ENCODE peak calls at places on chromosome 19, in four cellular contexts. M, D, N and I are unnamed samples.

GRCh38 chr19:29155683-29156082 is 57.3 kb downstream of the UQCRFS1 start:
- DNase-seq in N (no peak), M (no peak), D (no peak), I (no peak)

GRCh38 chr19:48819366-48819816 is 8.6 kb upstream of the BCAT2 start:
- DNase-seq in N (no peak), D (peak; percentile 88), M (peak; percentile 89), I (peak; percentile 93)

GRCh38 chr19:49155830-49156346 is 692 bp upstream of the HRC start:
- DNase-seq in D (no peak), N (no peak), M (peak; percentile 82), I (no peak)

GRCh38 chr19:39146091-39146490 is 20.5 kb downstream of the PAK4 start:
- DNase-seq in D (no peak), M (no peak), N (no peak), I (no peak)

GRCh38 chr19:49502866-49503581 is 6.8 kb downstream of the RPS11 start:
- DNase-seq in D (peak; percentile 75), M (no peak), N (peak; percentile 47), I (no peak)

GRCh38 chr19:13260883-13261653 is 110.9 kb downstream of the IER2 start:
- DNase-seq in D (no peak), M (no peak), N (peak; percentile 89), I (no peak)

GRCh38 chr19:13085673-13086072 is 17.0 kb downstream of the LYL1 start:
- DNase-seq in D (no peak), N (no peak), M (peak; percentile 49), I (peak; percentile 73)

GRCh38 chr19:48466571-48467325 is 2.4 kb upstream of the CYTH2 start:
- DNase-seq in D (no peak), N (peak; percentile 56), M (no peak), I (no peak)

GRCh38 chr19:54262066-54262465 is 5.0 kb upstream of the LILRB5 start:
- DNase-seq in D (no peak), N (no peak), M (no peak), I (no peak)

GRCh38 chr19:15449620-15450527 is at the start of gene WIZ:
- DNase-seq in N (peak; percentile 70), D (peak; percentile 77), M (peak; percentile 93), I (peak; percentile 87)

GRCh38 chr19:34120846-34121639 is 51.3 kb upstream of the LSM14A start:
- DNase-seq in D (peak; percentile 43), N (peak; percentile 61), M (no peak), I (no peak)

GRCh38 chr19:29678484-29679106 is 13.3 kb downstream of the PLEKHF1 start:
- DNase-seq in N (no peak), M (peak; percentile 90), D (peak; percentile 90), I (no peak)

GRCh38 chr19:55146648-55147218 is 2.3 kb downstream of the TNNT1 start:
- DNase-seq in D (no peak), N (no peak), M (no peak), I (no peak)

GRCh38 chr19:32901504-32902161 is 32.1 kb upstream of the SLC7A9 start:
- DNase-seq in N (no peak), D (no peak), M (no peak), I (no peak)

GRCh38 chr19:57802269-57802668 is 12.4 kb downstream of the ZNF552 start:
- DNase-seq in M (no peak), N (no peak), D (no peak), I (no peak)

GRCh38 chr19:50705422-50706019 is 14.1 kb downstream of the SHANK1 start:
- DNase-seq in N (peak; percentile 68), M (no peak), D (peak; percentile 36), I (no peak)

GRCh38 chr19:5137571-5138124 is 168.7 kb downstream of the KDM4B start:
- DNase-seq in M (no peak), D (no peak), N (no peak), I (no peak)

GRCh38 chr19:14718522-14719113 is 28.8 kb downstream of the ZNF333 start:
- DNase-seq in D (no peak), M (no peak), N (no peak), I (no peak)

GRCh38 chr19:38869836-38870607 is 8.1 kb downstream of the RINL start:
- DNase-seq in N (peak; percentile 18), M (peak; percentile 86), D (peak; percentile 87), I (peak; percentile 82)

GRCh38 chr19:51535535-51535934 is 4.1 kb upstream of the SIGLEC6 start:
- DNase-seq in N (no peak), M (no peak), D (no peak), I (no peak)

GRCh38 chr19:30651691-30652090 is 279.5 kb downstream of the ZNF536 start:
- DNase-seq in N (no peak), D (no peak), M (no peak), I (no peak)

GRCh38 chr19:5358173-5358800 is 17.7 kb upstream of the PTPRS start:
- DNase-seq in N (no peak), D (peak; percentile 34), M (no peak), I (no peak)

GRCh38 chr19:35328851-35329285 is at the start of gene CD22:
- DNase-seq in D (no peak), N (no peak), M (no peak), I (no peak)

GRCh38 chr19:48746738-48747575 is at the start of gene IZUMO1:
- DNase-seq in M (peak; percentile 91), N (peak; percentile 94), D (peak; percentile 94), I (peak; percentile 76)

GRCh38 chr19:20359933-20360720 is 193.1 kb downstream of the ZNF486 start:
- DNase-seq in N (no peak), M (no peak), D (peak; percentile 30), I (no peak)

GRCh38 chr19:12222980-12223630 is 60.2 kb downstream of the ZNF136 start:
- DNase-seq in N (no peak), D (no peak), M (no peak), I (no peak)

GRCh38 chr19:48603850-48604249 is 2.7 kb upstream of the SPACA4 start:
- DNase-seq in N (no peak), D (no peak), M (no peak), I (no peak)

GRCh38 chr19:30457484-30457883 is 85.3 kb downstream of the ZNF536 start:
- DNase-seq in N (no peak), D (no peak), M (no peak), I (no peak)

GRCh38 chr19:50822661-50823208 is 852 bp downstream of the KLK1 start:
- DNase-seq in N (no peak), D (no peak), M (no peak), I (no peak)

GRCh38 chr19:10061717-10062310 is 24.3 kb upstream of the SHFL start:
- DNase-seq in M (no peak), N (peak; percentile 3), D (no peak), I (no peak)

GRCh38 chr19:48928164-48929005 is 5.1 kb upstream of the DHDH start:
- DNase-seq in N (no peak), M (no peak), D (no peak), I (peak; percentile 78)

GRCh38 chr19:12092065-12092867 is 27.7 kb downstream of the ZNF844 start:
- DNase-seq in M (peak; percentile 92), N (peak; percentile 84), D (peak; percentile 93), I (peak; percentile 89)

GRCh38 chr19:38952395-38953165 is 21.8 kb downstream of the MRPS12 start:
- DNase-seq in N (no peak), D (peak; percentile 70), M (no peak), I (peak; percentile 41)

GRCh38 chr19:8545743-8546142 is 31.5 kb downstream of the MYO1F start:
- DNase-seq in N (no peak), M (no peak), D (no peak), I (no peak)

GRCh38 chr19:8544168-8544567 is 30.2 kb upstream of the ZNF414 start:
- DNase-seq in N (no peak), M (no peak), D (no peak), I (no peak)

GRCh38 chr19:8552810-8553209 is 24.4 kb downstream of the MYO1F start:
- DNase-seq in M (no peak), N (peak; percentile 27), D (peak; percentile 42), I (no peak)

DNA sequence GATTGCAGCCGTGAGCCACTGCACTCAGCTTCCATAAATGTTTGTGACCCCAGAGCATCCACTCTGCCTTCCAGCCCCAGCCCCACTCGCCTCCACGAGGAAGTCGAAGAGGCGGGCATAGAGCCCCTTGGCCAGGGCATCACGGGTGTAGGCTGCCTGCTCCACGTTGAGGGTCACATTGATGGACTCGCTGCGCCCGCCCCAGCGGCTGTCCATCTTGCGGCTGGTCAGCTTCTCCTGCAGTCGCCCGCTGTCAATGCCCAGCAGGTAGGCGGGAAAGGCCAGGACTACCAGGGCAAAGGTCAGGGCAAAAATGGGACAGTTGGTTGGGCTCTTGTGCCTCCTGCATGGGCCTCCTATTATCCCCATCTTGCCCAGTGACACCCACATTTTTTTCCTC is 27.2 kb downstream of the MYO1F start:
- DNase-seq in N (no peak), M (no peak), D (no peak), I (no peak)
- TF ChIP-seq CTCF in N (no peak), M (no peak), D (no peak), I (no peak)

GRCh38 chr19:1278713-1279112 is 3.4 kb downstream of the FAM174C start:
- DNase-seq in M (no peak), D (no peak), N (no peak), I (no peak)
- H3K4me3 ChIP-seq in M (no peak overlapping the region), D (no peak overlapping the region), N (no peak overlapping the region), I (no peak overlapping the region)

DNA sequence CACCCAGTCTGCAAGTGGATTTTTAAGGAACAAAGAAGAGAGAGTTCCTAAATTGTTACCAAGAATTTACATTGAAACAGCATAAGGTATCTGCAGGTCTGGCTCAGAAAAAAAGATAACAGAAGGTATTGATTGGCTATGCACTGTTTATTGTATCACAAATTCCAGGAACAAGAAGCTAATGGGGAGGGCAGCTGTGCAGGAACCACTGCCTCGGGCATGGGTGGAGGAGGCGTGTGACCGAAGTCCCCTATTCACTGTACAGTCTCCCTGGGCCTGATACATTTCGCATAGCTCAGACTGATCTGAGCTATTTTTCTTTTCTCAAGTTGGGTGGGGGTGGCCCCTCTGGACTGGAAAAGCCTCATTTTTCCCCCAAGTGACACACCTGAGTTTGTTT is 11.7 kb downstream of the NECTIN2 start:
- DNase-seq in N (no peak), M (no peak), D (no peak), I (no peak)
- H3K27ac ChIP-seq in N (no peak overlapping the region), M (no peak overlapping the region), D (no peak overlapping the region), I (no peak overlapping the region)

GRCh38 chr19:6551091-6551490 is 20.3 kb downstream of the TNFSF9 start:
- DNase-seq in N (no peak), M (no peak), D (no peak), I (no peak)

GRCh38 chr19:6556043-6556449 is 25.2 kb downstream of the TNFSF9 start:
- DNase-seq in D (no peak), N (no peak), M (no peak), I (no peak)

GRCh38 chr19:6556480-6556879 is 25.7 kb downstream of the TNFSF9 start:
- DNase-seq in M (no peak), N (peak; percentile 33), D (no peak), I (no peak)

DNA sequence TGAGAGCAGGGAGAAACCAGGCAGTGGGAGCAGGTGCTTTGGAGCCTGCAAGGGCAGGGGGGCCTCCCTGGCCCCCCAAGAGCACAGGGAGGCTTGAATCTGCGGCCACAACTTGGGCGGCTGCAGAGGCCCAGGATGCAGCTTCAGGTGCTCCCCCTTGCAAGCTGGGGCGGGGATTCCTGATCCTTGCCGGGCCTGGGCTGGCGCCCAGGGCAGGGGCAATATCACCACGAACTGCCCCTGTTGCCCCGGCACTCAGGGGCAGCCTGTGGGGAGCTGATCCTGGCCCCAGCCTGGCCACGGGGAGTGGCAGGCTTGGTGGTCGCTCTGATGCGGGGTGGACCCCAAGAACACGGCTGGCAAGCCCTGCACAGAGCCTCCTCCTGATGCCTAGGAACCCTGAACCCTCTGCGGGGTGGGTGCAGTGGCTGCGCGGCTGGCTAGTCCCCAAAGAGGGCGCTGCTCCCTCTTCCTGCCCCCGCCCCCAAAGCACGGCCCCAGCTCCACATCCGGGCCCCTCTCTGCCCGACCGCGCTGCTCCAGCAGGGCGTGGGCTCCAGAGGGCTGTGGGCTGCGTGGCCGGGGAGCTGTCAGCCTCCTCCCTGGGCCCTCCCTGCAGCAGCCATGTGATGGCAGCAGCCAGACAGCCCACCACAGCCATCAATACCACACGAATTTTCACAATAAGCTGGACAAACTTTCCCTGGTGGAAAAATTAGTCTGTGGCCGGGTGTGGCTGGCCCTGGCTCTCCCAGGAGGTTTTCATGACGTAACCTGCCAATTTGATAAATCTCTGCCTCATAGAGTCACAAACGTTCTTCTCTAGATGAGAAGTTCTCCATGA is 21.0 kb downstream of the TNFSF9 start:
- DNase-seq in M (no peak), D (peak; percentile 42), N (no peak), I (no peak)
- TF ChIP-seq CTCF in M (no peak), D (no peak), N (no peak), I (no peak)